ENCODE peak calls at places on chromosomes 7 and 10, in five cellular contexts. A is left cardiac atrium; W is activated naive CD8-positive, alpha-beta T cell treated with anti-CD3 and anti-CD28 coated beads, Interleukin-2, amount 50 U/mL, for 24 hours; S is nephron progenitor cell; M is occipital lobe. D is an unnamed sample.

GRCh38 chr7:32677593-32677992 is 182.3 kb downstream of the AVL9 start:
- DNase-seq in A (no peak), W (no peak), S (no peak), M (no peak), D (no peak)

GRCh38 chr7:18133921-18134320 is 106.3 kb upstream of the PRPS1L1 start:
- DNase-seq in A (no peak), W (no peak), S (no peak), M (no peak), D (no peak)

GRCh38 chr7:130369110-130369711 is 11.1 kb upstream of the CPA1 start:
- DNase-seq in A (no peak), W (no peak), S (no peak), M (no peak), D (no peak)

GRCh38 chr7:4015371-4015770 is 666.7 kb upstream of the FOXK1 start:
- DNase-seq in A (no peak), W (no peak), S (no peak), M (no peak), D (no peak)

GRCh38 chr10:18260308-18260971 is 120.2 kb downstream of the CACNB2 start:
- DNase-seq in A (no peak), W (no peak), S (no peak), M (peak), D (no peak)

GRCh38 chr7:135678612-135679575 is 16.6 kb downstream of the STMP1 start:
- DNase-seq in A (no peak), W (no peak), S (no peak), M (no peak), D (no peak)

GRCh38 chr7:134706468-134706867 is 59.8 kb downstream of the BPGM start:
- DNase-seq in A (no peak), W (no peak), S (no peak), M (no peak), D (no peak)

GRCh38 chr7:103811997-103812396 is 177.5 kb downstream of the RELN start:
- DNase-seq in A (no peak), W (no peak), S (no peak), M (no peak), D (no peak)

GRCh38 chr10:24374134-24374915 is 165.4 kb downstream of the KIAA1217 start:
- DNase-seq in A (no peak), W (no peak), S (no peak), M (no peak), D (no peak)

GRCh38 chr10:8229153-8229552 is 174.7 kb downstream of the GATA3 start:
- DNase-seq in A (no peak), W (no peak), S (no peak), M (no peak), D (no peak)

GRCh38 chr10:110786172-110786571 is 85.6 kb upstream of the PDCD4 start:
- DNase-seq in A (no peak), W (no peak), S (peak), M (no peak), D (no peak)

GRCh38 chr10:80272793-80273522 is 16.5 kb downstream of the MAT1A start:
- DNase-seq in A (no peak), W (no peak), S (no peak), M (no peak), D (no peak)

GRCh38 chr10:18279202-18279601 is 139.0 kb downstream of the CACNB2 start:
- DNase-seq in A (no peak), W (no peak), S (no peak), M (no peak), D (no peak)

GRCh38 chr7:144777005-144777814 is 58.6 kb downstream of the TPK1 start:
- DNase-seq in A (no peak), W (no peak), S (no peak), M (no peak), D (no peak)

GRCh38 chr10:48496831-48497792 is 107.8 kb downstream of the ARHGAP22 start:
- DNase-seq in A (no peak), W (no peak), S (no peak), M (no peak), D (peak)

GRCh38 chr10:46525824-46526681 is 30.4 kb downstream of the GPRIN2 start:
- DNase-seq in A (peak), W (no peak), S (peak), M (no peak), D (no peak)

GRCh38 chr10:15361131-15361530 is 10.0 kb downstream of the FAM171A1 start:
- DNase-seq in A (no peak), W (no peak), S (no peak), M (no peak), D (no peak)

GRCh38 chr10:36555036-36555435 is 570.4 kb upstream of the ANKRD30A start:
- DNase-seq in A (no peak), W (no peak), S (no peak), M (no peak), D (no peak)

GRCh38 chr10:89115876-89116627 is 91.1 kb downstream of the CH25H start:
- DNase-seq in A (no peak), W (no peak), S (no peak), M (no peak), D (no peak)

GRCh38 chr10:130854151-130854550 is 457.4 kb downstream of the TCERG1L start:
- DNase-seq in A (no peak), W (no peak), S (no peak), M (no peak), D (no peak)

GRCh38 chr10:86730227-86730626 is 26.2 kb upstream of the BMPR1A start:
- DNase-seq in A (peak), W (no peak), S (no peak), M (no peak), D (no peak)

GRCh38 chr10:71374481-71375233 is 22.1 kb upstream of the CDH23 start:
- DNase-seq in A (no peak), W (no peak), S (no peak), M (no peak), D (no peak)

GRCh38 chr10:85621562-85621961 is 745.0 kb downstream of the GRID1 start:
- DNase-seq in A (no peak), W (no peak), S (no peak), M (no peak), D (no peak)

GRCh38 chr7:82247814-82248433 is 195.7 kb downstream of the CACNA2D1 start:
- DNase-seq in A (no peak), W (no peak), S (no peak), M (no peak), D (no peak)

GRCh38 chr10:42149027-42149700 is 489.2 kb downstream of the ZNF33B start:
- DNase-seq in A (peak), W (no peak), S (no peak), M (no peak), D (peak)

GRCh38 chr7:100509213-100509612 is 25.5 kb downstream of the NYAP1 start:
- DNase-seq in A (no peak), W (no peak), S (no peak), M (peak), D (no peak)

GRCh38 chr7:137081694-137082093 is 213.2 kb downstream of the CHRM2 start:
- DNase-seq in A (peak), W (no peak), S (no peak), M (peak), D (peak)

GRCh38 chr7:50214141-50214670 is 90.3 kb upstream of the IKZF1 start:
- DNase-seq in A (no peak), W (no peak), S (no peak), M (no peak), D (no peak)

GRCh38 chr7:15720849-15721471 is 34.5 kb upstream of the MEOX2 start:
- DNase-seq in A (peak), W (peak), S (peak), M (no peak), D (peak)

GRCh38 chr10:101565936-101566332 is 22.1 kb downstream of the POLL start:
- DNase-seq in A (no peak), W (no peak), S (no peak), M (no peak), D (no peak)

GRCh38 chr7:157358041-157358752 is 21.4 kb downstream of the DNAJB6 start:
- DNase-seq in A (no peak), W (no peak), S (no peak), M (no peak), D (no peak)

GRCh38 chr10:75191821-75192568 is 18.6 kb upstream of the VDAC2 start:
- DNase-seq in A (peak), W (no peak), S (no peak), M (peak), D (peak)

GRCh38 chr10:58475322-58476277 is 37.1 kb upstream of the BICC1 start:
- DNase-seq in A (no peak), W (no peak), S (no peak), M (no peak), D (no peak)

GRCh38 chr10:48364659-48365405 is 58.4 kb downstream of the MAPK8 start:
- DNase-seq in A (no peak), W (no peak), S (no peak), M (no peak), D (no peak)

GRCh38 chr10:33484787-33485186 is 150.3 kb upstream of the NRP1 start:
- DNase-seq in A (no peak), W (no peak), S (no peak), M (no peak), D (no peak)

GRCh38 chr10:89392974-89393373 is 551 bp downstream of the IFIT1 start:
- DNase-seq in A (no peak), W (no peak), S (no peak), M (no peak), D (no peak)